ENCODE peak calls at places on chromosomes 4 and X, in four cellular contexts. F is dorsolateral prefrontal cortex, N is astrocyte of the spinal cord, Y is GM12878. J is an unnamed sample.

GRCh38 chrX:129706395-129707072 is 32.2 kb upstream of the XPNPEP2 start:
- DNase-seq in F (peak; percentile 91), N (peak; percentile 5), Y (no peak), J (no peak)

GRCh38 chr4:65669981-65670330 is 333 bp downstream of the EPHA5 start:
- DNase-seq in F (no peak), N (no peak), Y (no peak), J (no peak)

GRCh38 chrX:39779952-39780783 is 317.6 kb downstream of the BCOR start:
- DNase-seq in F (no peak), N (no peak), Y (no peak), J (no peak)

GRCh38 chrX:20571611-20572010 is 304.9 kb upstream of the RPS6KA3 start:
- DNase-seq in F (no peak), N (peak; percentile 6), Y (no peak), J (no peak)

GRCh38 chr4:8321220-8321619 is 51.7 kb downstream of the HTRA3 start:
- DNase-seq in F (no peak), N (no peak), Y (no peak), J (no peak)

GRCh38 chrX:132017431-132018185 is 5.5 kb upstream of the STK26 start:
- DNase-seq in F (no peak), N (no peak), Y (no peak), J (no peak)

GRCh38 chrX:1578511-1579173 is 12.8 kb upstream of the AKAP17A start:
- DNase-seq in F (no peak), N (no peak), Y (no peak), J (no peak)

GRCh38 chr4:4856071-4857000 is 3.1 kb upstream of the MSX1 start:
- DNase-seq in F (no peak), N (peak; percentile 40), Y (no peak), J (no peak)

GRCh38 chr4:142480244-142480643 is 365.9 kb downstream of the INPP4B start:
- DNase-seq in F (no peak), N (peak; percentile 30), Y (no peak), J (no peak)

GRCh38 chrX:24790166-24790565 is 96.4 kb downstream of the POLA1 start:
- DNase-seq in F (no peak), N (no peak), Y (no peak), J (no peak)

GRCh38 chrX:77768787-77769186 is 17.2 kb downstream of the ATRX start:
- DNase-seq in F (no peak), N (no peak), Y (no peak), J (no peak)

GRCh38 chr4:26108024-26108423 is 194.0 kb downstream of the SMIM20 start:
- DNase-seq in F (no peak), N (no peak), Y (no peak), J (no peak)

GRCh38 chr4:4425696-4426095 is 38.8 kb downstream of the NSG1 start:
- DNase-seq in F (no peak), N (no peak), Y (no peak), J (no peak)

GRCh38 chr4:54539500-54540029 is 118.2 kb upstream of the KIT start:
- DNase-seq in F (peak; percentile 33), N (peak; percentile 37), Y (no peak), J (peak; percentile 8)

GRCh38 chr4:187232201-187232600 is 508.5 kb upstream of the FAT1 start:
- DNase-seq in F (no peak), N (no peak), Y (no peak), J (no peak)

GRCh38 chrX:129749069-129749468 is 10.3 kb downstream of the XPNPEP2 start:
- DNase-seq in F (no peak), N (no peak), Y (no peak), J (no peak)

GRCh38 chr4:4575284-4576211 is 33.7 kb upstream of the STX18 start:
- DNase-seq in F (no peak), N (peak; percentile 61), Y (peak; percentile 9), J (peak; percentile 79)

GRCh38 chr4:155667538-155668511 is 1.2 kb downstream of the GUCY1A1 start:
- DNase-seq in F (no peak), N (peak; percentile 16), Y (no peak), J (peak; percentile 67)

GRCh38 chrX:150495496-150495895 is 72.9 kb upstream of the MTM1 start:
- DNase-seq in F (no peak), N (no peak), Y (no peak), J (no peak)

GRCh38 chr4:165986956-165987698 is 114.1 kb downstream of the TLL1 start:
- DNase-seq in F (no peak), N (no peak), Y (no peak), J (no peak)

GRCh38 chr4:13876940-13877339 is 249.4 kb upstream of the BOD1L1 start:
- DNase-seq in F (no peak), N (no peak), Y (no peak), J (no peak)

GRCh38 chr4:13887010-13887409 is 259.5 kb upstream of the BOD1L1 start:
- DNase-seq in F (no peak), N (no peak), Y (no peak), J (no peak)

GRCh38 chr4:13876151-13876550 is 248.6 kb upstream of the BOD1L1 start:
- DNase-seq in F (no peak), N (no peak), Y (no peak), J (no peak)

DNA sequence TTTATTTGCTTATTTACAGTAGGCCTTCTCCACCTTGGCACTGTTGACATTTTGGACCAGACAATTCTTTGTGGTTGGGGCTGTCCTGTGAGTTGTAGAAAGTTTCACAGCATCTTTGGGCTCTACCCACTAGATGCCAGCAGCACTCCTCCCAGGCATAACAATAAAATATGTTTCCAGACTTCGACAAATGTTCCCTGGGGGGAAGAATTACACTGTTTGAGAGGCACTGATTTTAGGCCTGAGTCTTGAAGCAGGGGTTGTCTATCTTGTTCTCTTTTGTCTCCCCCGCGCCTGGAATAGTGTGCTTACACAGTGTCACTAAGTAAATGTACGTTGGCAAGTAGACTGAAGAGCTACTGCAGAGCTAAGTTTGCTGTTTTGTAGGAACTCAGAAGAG is 254.4 kb upstream of the BOD1L1 start:
- DNase-seq in F (no peak), N (no peak), Y (no peak), J (no peak)
- TF ChIP-seq CTCF in F (no peak), N (peak; percentile 37), Y (no peak), J (no peak)

DNA sequence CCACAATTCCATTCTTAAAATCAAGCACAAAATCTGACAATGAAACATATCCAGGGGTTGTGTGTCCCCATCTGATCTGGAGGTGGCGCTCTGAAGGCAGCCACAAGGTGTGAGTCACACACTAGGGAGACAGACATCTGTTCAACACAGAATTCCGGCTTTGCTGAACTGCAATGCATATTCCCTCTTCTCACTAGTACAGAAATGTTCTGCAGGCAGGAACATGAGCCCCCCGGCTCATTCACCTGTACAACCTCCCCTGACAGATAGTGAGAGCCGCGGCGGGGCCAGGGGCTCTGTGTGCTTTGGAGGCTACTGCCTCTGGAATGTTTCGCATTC is 41.9 kb downstream of the WDR1 start:
- DNase-seq in F (no peak), N (peak; percentile 66), Y (no peak), J (peak; percentile 19)
- TF ChIP-seq CTCF in F (no peak), N (peak; percentile 72), Y (peak; percentile 17), J (peak; percentile 28)

GRCh38 chrX:152821145-152821765 is 9.3 kb downstream of the CETN2 start:
- DNase-seq in F (no peak), N (no peak), Y (no peak), J (no peak)

GRCh38 chrX:152819732-152820131 is 10.8 kb downstream of the CETN2 start:
- DNase-seq in F (no peak), N (no peak), Y (no peak), J (no peak)

GRCh38 chrX:152822383-152823086 is 8.0 kb downstream of the CETN2 start:
- DNase-seq in F (no peak), N (no peak), Y (no peak), J (no peak)

GRCh38 chrX:152824841-152825374 is 5.6 kb downstream of the CETN2 start:
- DNase-seq in F (no peak), N (no peak), Y (no peak), J (no peak)

GRCh38 chrX:152823657-152824056 is 6.9 kb downstream of the CETN2 start:
- DNase-seq in F (no peak), N (no peak), Y (no peak), J (no peak)
- TF ChIP-seq CTCF in F (no peak), N (no peak), Y (no peak), J (no peak)

DNA sequence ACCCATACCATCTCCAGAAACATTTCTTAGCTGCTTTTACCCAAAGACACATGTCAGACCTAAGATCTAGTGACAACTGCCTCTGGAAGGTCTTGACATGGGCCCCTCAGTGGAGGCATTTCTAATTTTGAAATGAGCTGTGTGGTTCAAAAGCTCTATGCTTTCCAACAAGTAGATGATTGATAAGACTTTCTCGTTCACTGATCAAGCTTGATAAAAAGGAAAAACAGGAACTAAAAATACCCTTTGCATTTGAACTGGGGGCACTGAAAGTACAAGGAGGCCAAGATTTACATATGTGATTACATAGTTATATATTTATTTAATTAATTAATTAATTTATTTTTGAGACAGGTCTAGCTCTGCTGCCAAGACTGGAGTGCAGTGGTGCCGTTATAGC is 61.3 kb upstream of the SCOC start:
- DNase-seq in F (no peak), N (no peak), Y (no peak), J (no peak)
- TF ChIP-seq CTCF in F (no peak), N (no peak), Y (no peak), J (no peak)

GRCh38 chrX:110412971-110413726 is 54.5 kb downstream of the RTL9 start:
- DNase-seq in F (peak; percentile 59), N (peak; percentile 69), Y (no peak), J (peak; percentile 59)
- TF ChIP-seq CTCF in F (peak; percentile 67), N (peak; percentile 84), Y (peak; percentile 88), J (peak; percentile 77)

GRCh38 chr4:134906404-134907023 is 704.9 kb upstream of the PABPC4L start:
- DNase-seq in F (no peak), N (peak; percentile 28), Y (no peak), J (no peak)
- TF ChIP-seq CTCF in F (peak; percentile 37), N (peak; percentile 44), Y (peak; percentile 34), J (peak; percentile 23)

GRCh38 chrX:152913354-152913753 is 15.5 kb downstream of the ZNF185 start:
- DNase-seq in F (no peak), N (no peak), Y (no peak), J (no peak)
- TF ChIP-seq CTCF in F (no peak), N (no peak), Y (no peak), J (no peak)

DNA sequence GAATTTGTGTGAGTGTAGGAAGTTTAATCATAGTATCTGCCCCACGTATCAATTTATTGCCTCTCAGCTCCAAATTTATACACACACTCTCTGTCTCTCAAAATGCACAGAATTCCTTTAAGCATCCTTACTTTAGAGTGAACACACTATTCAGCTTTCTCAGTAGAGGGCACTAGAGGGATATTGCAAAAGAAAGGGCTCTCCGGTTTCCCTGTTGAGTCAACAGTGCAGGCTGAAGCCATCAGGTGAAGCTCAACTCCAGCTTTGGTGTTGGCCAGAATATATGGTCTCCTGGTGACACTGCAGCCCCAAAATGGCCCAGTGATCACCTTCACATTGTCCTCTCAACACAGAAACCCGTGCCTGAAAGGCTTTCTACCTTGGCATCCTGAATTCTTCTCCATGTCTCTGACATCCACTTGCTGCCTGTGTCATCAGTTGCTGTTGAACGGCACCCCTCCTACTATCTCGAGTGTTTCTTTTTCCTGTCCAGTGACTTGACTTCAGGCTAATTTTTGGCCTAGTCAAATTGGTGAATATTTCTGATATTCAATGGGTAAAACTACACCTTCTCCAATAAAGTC is 670.5 kb downstream of the GABRG1 start:
- DNase-seq in F (no peak), N (peak; percentile 20), Y (no peak), J (peak; percentile 22)
- TF ChIP-seq CTCF in F (peak; percentile 42), N (peak; percentile 53), Y (peak; percentile 47), J (peak; percentile 42)

GRCh38 chr4:6134612-6135220 is 65.6 kb downstream of the JAKMIP1 start:
- DNase-seq in F (no peak), N (no peak), Y (peak; percentile 51), J (peak; percentile 63)
- TF ChIP-seq CTCF in F (peak; percentile 22), N (no peak), Y (peak; percentile 96), J (peak; percentile 26)

J was measured in GM10248.